ENCODE peak calls at places on chromosomes 13 and 19, in ten cellular contexts. T, Y, H, M, K, L, E, A, F and C are unnamed samples.

GRCh38 chr13:114124486-114124885 is 7.9 kb downstream of the RASA3 start:
- DNase-seq in K (no peak), L (no peak), M (no peak), F (no peak), A (no peak), H (no peak), Y (no peak), T (no peak), E (no peak), C (no peak)

GRCh38 chr13:90723381-90723780 is 624.1 kb upstream of the MIR17HG start:
- DNase-seq in M (no peak), A (no peak), L (no peak), K (no peak), E (no peak), F (no peak), H (no peak), T (no peak), Y (no peak), C (no peak)

GRCh38 chr13:43785681-43786471 is 896 bp downstream of the ENOX1 start:
- DNase-seq in F (peak), M (peak), A (peak), L (peak), Y (peak), T (peak), H (peak), E (peak), K (peak), C (no peak)

GRCh38 chr13:111425326-111425725 is 104.9 kb downstream of the TEX29 start:
- DNase-seq in E (no peak), M (no peak), A (no peak), T (no peak), H (no peak), Y (no peak), K (no peak), F (no peak), L (no peak), C (no peak)

GRCh38 chr13:78121459-78122348 is 203.1 kb upstream of the EDNRB start:
- DNase-seq in M (peak), F (peak), Y (peak), L (no peak), E (peak), K (no peak), H (peak), T (peak), A (peak), C (peak)

GRCh38 chr13:109768176-109768575 is 18.2 kb downstream of the IRS2 start:
- DNase-seq in H (no peak), Y (no peak), M (no peak), F (no peak), T (no peak), L (no peak), K (no peak), E (no peak), A (no peak), C (no peak)

GRCh38 chr19:17950310-17951150 is 16.4 kb upstream of the KCNN1 start:
- DNase-seq in E (no peak), M (no peak), T (no peak), L (peak), Y (peak), H (peak), F (no peak), K (no peak), A (no peak), C (no peak)

GRCh38 chr13:89382986-89383385 is 1711.8 kb downstream of the SLITRK5 start:
- DNase-seq in L (no peak), K (no peak), A (no peak), Y (no peak), T (no peak), H (no peak), F (no peak), M (no peak), E (no peak), C (no peak)

GRCh38 chr13:99992376-99992775 is 10.8 kb downstream of the ZIC2 start:
- DNase-seq in F (no peak), T (no peak), H (no peak), A (no peak), K (no peak), L (no peak), E (no peak), M (no peak), Y (no peak), C (no peak)

GRCh38 chr19:3285647-3286176 is 61.3 kb downstream of the CELF5 start:
- DNase-seq in M (peak), A (no peak), E (peak), K (peak), H (no peak), T (no peak), L (no peak), F (peak), Y (no peak), C (no peak)

GRCh38 chr19:58557253-58558065 is 952 bp downstream of the UBE2M start:
- DNase-seq in A (no peak), M (no peak), H (no peak), E (no peak), F (peak), L (peak), T (no peak), Y (no peak), K (no peak), C (no peak)

GRCh38 chr19:44777715-44778347 is at the start of gene CBLC:
- DNase-seq in Y (peak), T (peak), E (peak), L (peak), H (peak), M (peak), K (peak), F (no peak), A (peak), C (no peak)

GRCh38 chr19:9836021-9836420 is 903 bp downstream of the PIN1 start:
- DNase-seq in L (no peak), M (no peak), H (peak), A (peak), E (peak), F (peak), Y (no peak), K (no peak), T (no peak), C (no peak)

GRCh38 chr19:9838324-9838723 is 3.2 kb downstream of the PIN1 start:
- DNase-seq in T (no peak), L (no peak), K (no peak), A (no peak), M (no peak), E (no peak), H (no peak), Y (no peak), F (no peak), C (no peak)

GRCh38 chr19:9835507-9835949 is 410 bp downstream of the PIN1 start:
- DNase-seq in T (no peak), L (no peak), F (no peak), Y (no peak), A (no peak), K (no peak), H (no peak), E (no peak), M (no peak), C (no peak)

GRCh38 chr19:9834302-9834725 is 804 bp upstream of the PIN1 start:
- DNase-seq in A (no peak), F (no peak), M (no peak), T (no peak), Y (no peak), L (no peak), H (no peak), K (no peak), E (no peak), C (no peak)

GRCh38 chr19:9834726-9835506 is at the start of gene PIN1:
- DNase-seq in K (peak), F (peak), H (peak), L (peak), Y (peak), A (peak), M (peak), E (peak), T (peak), C (peak)
- TF ChIP-seq CTCF in K (peak), F (peak), H (peak), L (no peak), Y (no peak), A (no peak), M (peak), E (peak), T (no peak), C (peak)

GRCh38 chr19:39412100-39412866 is at the start of gene PLEKHG2:
- DNase-seq in L (peak), F (peak), H (peak), T (peak), A (peak), M (peak), Y (peak), K (peak), E (peak), C (peak)
- TF ChIP-seq CTCF in L (no peak), F (peak), H (peak), T (no peak), A (peak), M (peak), Y (no peak), K (peak), E (peak), C (peak)

GRCh38 chr13:52356327-52356726 is 49.6 kb downstream of the THSD1 start:
- DNase-seq in K (no peak), E (no peak), F (peak), M (no peak), L (no peak), A (peak), Y (no peak), H (no peak), T (no peak), C (peak)
- TF ChIP-seq CTCF in K (no peak), E (no peak), F (no peak), M (no peak), L (no peak), A (no peak), Y (no peak), H (no peak), T (no peak), C (no peak)

GRCh38 chr19:15169541-15170285 is 31.1 kb downstream of the NOTCH3 start:
- DNase-seq in A (no peak), T (no peak), M (no peak), F (no peak), K (no peak), E (no peak), L (no peak), H (no peak), Y (no peak), C (no peak)

GRCh38 chr19:15177269-15178116 is 23.3 kb downstream of the NOTCH3 start:
- DNase-seq in K (peak), H (peak), L (peak), Y (peak), T (peak), A (peak), F (peak), E (peak), M (no peak), C (peak)

GRCh38 chr19:15175609-15176008 is 25.2 kb downstream of the NOTCH3 start:
- DNase-seq in L (no peak), H (no peak), K (no peak), M (no peak), T (no peak), E (no peak), A (no peak), F (no peak), Y (no peak), C (no peak)

GRCh38 chr19:15170345-15170744 is 30.4 kb downstream of the NOTCH3 start:
- DNase-seq in M (no peak), T (no peak), Y (no peak), A (no peak), H (no peak), L (no peak), E (no peak), K (no peak), F (no peak), C (no peak)

GRCh38 chr19:15173746-15174404 is 26.9 kb downstream of the NOTCH3 start:
- DNase-seq in L (no peak), F (peak), Y (no peak), A (no peak), K (no peak), H (no peak), M (no peak), T (no peak), E (no peak), C (no peak)
- TF ChIP-seq CTCF in L (no peak), F (peak), Y (no peak), A (peak), K (no peak), H (peak), M (no peak), T (no peak), E (peak), C (peak)

GRCh38 chr19:2049741-2050348 is 1.2 kb downstream of the MKNK2 start:
- DNase-seq in Y (peak), M (peak), F (peak), K (peak), H (peak), L (peak), T (peak), A (peak), E (peak), C (no peak)

GRCh38 chr19:2048959-2049740 is 1.9 kb downstream of the MKNK2 start:
- DNase-seq in M (no peak), E (no peak), H (no peak), Y (no peak), T (no peak), K (peak), L (no peak), F (no peak), A (no peak), C (no peak)

GRCh38 chr19:2051771-2052704 is 994 bp upstream of the MKNK2 start:
- DNase-seq in A (peak), E (no peak), F (no peak), K (no peak), T (peak), Y (no peak), M (no peak), H (no peak), L (peak), C (no peak)

GRCh38 chr19:2050349-2050990 is 574 bp downstream of the MKNK2 start:
- DNase-seq in T (no peak), M (no peak), L (no peak), F (peak), Y (peak), A (no peak), H (no peak), K (no peak), E (peak), C (no peak)

GRCh38 chr19:2050991-2051770 is at the start of gene MKNK2:
- DNase-seq in T (peak), L (peak), Y (peak), E (peak), K (peak), F (peak), M (peak), A (peak), H (peak), C (no peak)
- TF ChIP-seq CTCF in T (no peak), L (no peak), Y (no peak), E (peak), K (peak), F (peak), M (peak), A (peak), H (peak), C (peak)

GRCh38 chr19:41741244-41741554 is 14.1 kb upstream of the CEACAM6 start:
- DNase-seq in M (no peak), E (no peak), T (no peak), Y (no peak), A (no peak), H (no peak), K (no peak), F (no peak), L (no peak), C (no peak)

GRCh38 chr19:41748012-41748411 is 7.3 kb upstream of the CEACAM6 start:
- DNase-seq in L (no peak), K (no peak), A (no peak), T (no peak), E (no peak), Y (no peak), H (no peak), F (no peak), M (no peak), C (no peak)

GRCh38 chr19:41745761-41746160 is 9.6 kb upstream of the CEACAM6 start:
- DNase-seq in F (no peak), M (no peak), E (no peak), K (no peak), L (no peak), Y (no peak), A (no peak), H (no peak), T (no peak), C (no peak)

GRCh38 chr19:41744850-41745249 is 10.5 kb upstream of the CEACAM6 start:
- DNase-seq in K (no peak), T (no peak), A (no peak), M (no peak), L (no peak), F (no peak), Y (no peak), H (no peak), E (no peak), C (no peak)

GRCh38 chr19:41746593-41747227 is 8.6 kb upstream of the CEACAM6 start:
- DNase-seq in M (peak), E (peak), F (peak), Y (no peak), A (peak), T (peak), H (no peak), K (no peak), L (peak), C (no peak)
- TF ChIP-seq CTCF in M (peak), E (peak), F (peak), Y (no peak), A (peak), T (no peak), H (peak), K (peak), L (no peak), C (peak)

GRCh38 chr19:55599468-55600335 is at the start of the genes FIZ1 and ZNF524:
- DNase-seq in E (peak), T (peak), Y (peak), M (peak), A (peak), F (peak), H (peak), K (peak), L (peak), C (peak)
- TF ChIP-seq CTCF in E (no peak), T (no peak), Y (no peak), M (no peak), A (no peak), F (no peak), H (no peak), K (no peak), L (no peak), C (no peak)

GRCh38 chr13:50461189-50461588 is 382.3 kb downstream of the DLEU7 start:
- DNase-seq in L (no peak), H (no peak), K (no peak), M (no peak), T (no peak), E (no peak), F (no peak), Y (no peak), A (no peak), C (no peak)
- TF ChIP-seq CTCF in L (no peak), H (no peak), K (no peak), M (no peak), T (no peak), E (no peak), F (no peak), Y (no peak), A (no peak), C (no peak)